ENCODE peak calls at places on chromosome 14, in four cellular contexts. H, J, M and P are unnamed samples.

GRCh38 chr14:91390165-91390778 is 27.3 kb downstream of the CCDC88C start:
- DNase-seq in H (no peak), J (no peak), M (no peak), P (no peak)

GRCh38 chr14:50260511-50260910 is 29.1 kb upstream of the SOS2 start:
- DNase-seq in H (no peak), J (peak), M (peak), P (peak)

GRCh38 chr14:35189422-35189821 is 67.1 kb downstream of the PRORP start:
- DNase-seq in H (no peak), J (no peak), M (no peak), P (no peak)

GRCh38 chr14:34596891-34597290 is 33.1 kb downstream of the SNX6 start:
- DNase-seq in H (no peak), J (no peak), M (no peak), P (no peak)

GRCh38 chr14:51240804-51241380 is 845 bp downstream of the TMX1 start:
- DNase-seq in H (no peak), J (no peak), M (no peak), P (no peak)

GRCh38 chr14:37869633-37870032 is 274.2 kb downstream of the TTC6 start:
- DNase-seq in H (no peak), J (no peak), M (no peak), P (no peak)

GRCh38 chr14:78836777-78837176 is 666.6 kb downstream of the NRXN3 start:
- DNase-seq in H (no peak), J (peak), M (peak), P (peak)

GRCh38 chr14:29681308-29681707 is 246.3 kb downstream of the PRKD1 start:
- DNase-seq in H (no peak), J (no peak), M (no peak), P (no peak)

GRCh38 chr14:85798852-85799251 is 268.9 kb downstream of the FLRT2 start:
- DNase-seq in H (no peak), J (no peak), M (no peak), P (no peak)

GRCh38 chr14:24234095-24235020 is 1.6 kb downstream of the GMPR2 start:
- DNase-seq in H (no peak), J (no peak), M (no peak), P (no peak)

GRCh38 chr14:32635103-32635719 is 303.5 kb upstream of the NPAS3 start:
- DNase-seq in H (no peak), J (peak), M (no peak), P (peak)

GRCh38 chr14:25116607-25117006 is 66.7 kb upstream of the STXBP6 start:
- DNase-seq in H (no peak), J (peak), M (no peak), P (no peak)

GRCh38 chr14:24179961-24180726 is 8.3 kb downstream of the REC8 start:
- DNase-seq in H (peak), J (peak), M (no peak), P (no peak)

GRCh38 chr14:25887251-25887908 is 710.5 kb downstream of the NOVA1 start:
- DNase-seq in H (no peak), J (no peak), M (no peak), P (no peak)

GRCh38 chr14:101351769-101352168 is 209.5 kb upstream of the DIO3 start:
- DNase-seq in H (no peak), J (no peak), M (no peak), P (no peak)

GRCh38 chr14:34113051-34113511 is 162.2 kb upstream of the EGLN3 start:
- DNase-seq in H (no peak), J (peak), M (no peak), P (peak)

GRCh38 chr14:37150414-37150813 is 22.0 kb downstream of the SLC25A21 start:
- DNase-seq in H (no peak), J (peak), M (peak), P (peak)

GRCh38 chr14:54117924-54118323 is 161.3 kb upstream of the BMP4 start:
- DNase-seq in H (no peak), J (no peak), M (no peak), P (no peak)

GRCh38 chr14:50697659-50698290 is 29.7 kb upstream of the SAV1 start:
- DNase-seq in H (no peak), J (peak), M (no peak), P (no peak)

GRCh38 chr14:45199246-45199645 is 53.8 kb downstream of the MIS18BP1 start:
- DNase-seq in H (no peak), J (peak), M (no peak), P (peak)

GRCh38 chr14:63249112-63249511 is 44.9 kb downstream of the RHOJ start:
- DNase-seq in H (no peak), J (peak), M (no peak), P (no peak)

GRCh38 chr14:42407153-42407552 is 800.5 kb downstream of the LRFN5 start:
- DNase-seq in H (no peak), J (no peak), M (peak), P (no peak)

GRCh38 chr14:53354331-53354730 is 201.2 kb upstream of the DDHD1 start:
- DNase-seq in H (no peak), J (no peak), M (no peak), P (no peak)

GRCh38 chr14:41986726-41987125 is 380.1 kb downstream of the LRFN5 start:
- DNase-seq in H (no peak), J (no peak), M (no peak), P (peak)

GRCh38 chr14:65336191-65336591 is 76.3 kb upstream of the FUT8 start:
- DNase-seq in H (no peak), J (peak), M (peak), P (no peak)

GRCh38 chr14:32189806-32190205 is 12.0 kb upstream of the RNU6-7 start:
- DNase-seq in H (no peak), J (no peak), M (no peak), P (no peak)

GRCh38 chr14:73237219-73237785 is at the start of gene PAPLN:
- DNase-seq in H (no peak), J (no peak), M (no peak), P (peak)

DNA sequence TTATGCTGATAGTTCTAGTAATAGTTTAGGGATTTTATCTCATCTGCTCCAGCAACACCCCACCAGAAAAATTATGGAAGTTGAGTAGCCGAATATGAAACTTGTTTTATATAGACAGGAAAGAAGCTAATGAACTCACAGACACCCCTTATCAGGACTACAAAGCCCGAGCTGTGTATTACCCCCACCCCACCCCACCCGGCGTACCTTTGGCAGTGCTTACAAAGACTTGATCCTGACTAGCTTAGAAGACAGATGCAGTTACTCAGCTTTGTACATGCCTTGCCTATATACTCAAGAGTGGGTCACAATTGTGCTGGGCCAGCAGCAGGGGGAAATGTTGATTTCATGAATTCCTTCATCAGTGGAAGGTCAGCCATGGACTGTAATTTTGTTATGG is 22.4 kb downstream of the PROX2 start:
- DNase-seq in H (no peak), J (peak), M (no peak), P (no peak)
- TF ChIP-seq CTCF in H (no peak), J (no peak), M (no peak), P (no peak)

GRCh38 chr14:102498678-102499265 is 10.8 kb downstream of the ANKRD9 start:
- DNase-seq in H (no peak), J (no peak), M (no peak), P (no peak)

GRCh38 chr14:102496955-102497744 is 12.4 kb downstream of the ANKRD9 start:
- DNase-seq in H (peak), J (no peak), M (no peak), P (no peak)

GRCh38 chr14:102499401-102500189 is 10.0 kb downstream of the ANKRD9 start:
- DNase-seq in H (peak), J (no peak), M (no peak), P (no peak)

GRCh38 chr14:102496331-102496691 is 13.3 kb downstream of the ANKRD9 start:
- DNase-seq in H (no peak), J (no peak), M (no peak), P (no peak)

GRCh38 chr14:102498005-102498677 is 11.4 kb downstream of the ANKRD9 start:
- DNase-seq in H (no peak), J (no peak), M (no peak), P (no peak)
- TF ChIP-seq CTCF in H (no peak), J (no peak), M (no peak), P (no peak)

GRCh38 chr14:95231966-95232365 is 74.6 kb upstream of the DICER1 start:
- DNase-seq in H (no peak), J (no peak), M (no peak), P (no peak)

GRCh38 chr14:95227279-95227860 is 70.0 kb upstream of the DICER1 start:
- DNase-seq in H (no peak), J (no peak), M (no peak), P (no peak)

GRCh38 chr14:95226801-95227200 is 69.5 kb upstream of the DICER1 start:
- DNase-seq in H (no peak), J (no peak), M (no peak), P (no peak)

GRCh38 chr14:95228240-95228639 is 70.9 kb upstream of the DICER1 start:
- DNase-seq in H (no peak), J (no peak), M (no peak), P (no peak)

DNA sequence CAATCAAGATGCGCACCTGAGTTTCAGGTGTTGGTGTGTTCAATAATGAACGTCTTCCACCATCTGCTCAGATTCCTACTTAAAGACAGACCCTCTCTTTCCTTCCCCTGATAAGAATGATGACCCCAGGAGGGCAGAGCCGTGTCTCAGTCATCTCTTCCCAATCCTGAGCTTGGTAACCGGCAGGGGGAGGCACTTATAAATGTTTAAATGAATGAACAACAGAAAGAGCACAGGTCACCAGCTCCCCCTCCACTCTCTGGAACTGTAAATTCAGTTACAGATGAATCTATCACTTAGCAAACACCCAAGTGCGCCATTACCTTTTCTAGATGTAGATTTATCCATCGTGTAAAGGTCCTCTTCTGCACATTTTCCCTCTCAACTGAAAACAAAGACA is 72.4 kb upstream of the DICER1 start:
- DNase-seq in H (no peak), J (no peak), M (no peak), P (no peak)
- TF ChIP-seq CTCF in H (no peak), J (no peak), M (no peak), P (no peak)

GRCh38 chr14:74495356-74495755 is 1.8 kb downstream of the ISCA2 start:
- DNase-seq in H (no peak), J (no peak), M (no peak), P (no peak)

GRCh38 chr14:74491952-74492351 is 1.2 kb downstream of the NPC2 start:
- DNase-seq in H (no peak), J (peak), M (peak), P (peak)

GRCh38 chr14:74492413-74493342 is at the start of gene NPC2:
- DNase-seq in H (no peak), J (no peak), M (no peak), P (peak)

GRCh38 chr14:74488788-74489397 is 4.2 kb downstream of the NPC2 start:
- DNase-seq in H (no peak), J (peak), M (peak), P (peak)

DNA sequence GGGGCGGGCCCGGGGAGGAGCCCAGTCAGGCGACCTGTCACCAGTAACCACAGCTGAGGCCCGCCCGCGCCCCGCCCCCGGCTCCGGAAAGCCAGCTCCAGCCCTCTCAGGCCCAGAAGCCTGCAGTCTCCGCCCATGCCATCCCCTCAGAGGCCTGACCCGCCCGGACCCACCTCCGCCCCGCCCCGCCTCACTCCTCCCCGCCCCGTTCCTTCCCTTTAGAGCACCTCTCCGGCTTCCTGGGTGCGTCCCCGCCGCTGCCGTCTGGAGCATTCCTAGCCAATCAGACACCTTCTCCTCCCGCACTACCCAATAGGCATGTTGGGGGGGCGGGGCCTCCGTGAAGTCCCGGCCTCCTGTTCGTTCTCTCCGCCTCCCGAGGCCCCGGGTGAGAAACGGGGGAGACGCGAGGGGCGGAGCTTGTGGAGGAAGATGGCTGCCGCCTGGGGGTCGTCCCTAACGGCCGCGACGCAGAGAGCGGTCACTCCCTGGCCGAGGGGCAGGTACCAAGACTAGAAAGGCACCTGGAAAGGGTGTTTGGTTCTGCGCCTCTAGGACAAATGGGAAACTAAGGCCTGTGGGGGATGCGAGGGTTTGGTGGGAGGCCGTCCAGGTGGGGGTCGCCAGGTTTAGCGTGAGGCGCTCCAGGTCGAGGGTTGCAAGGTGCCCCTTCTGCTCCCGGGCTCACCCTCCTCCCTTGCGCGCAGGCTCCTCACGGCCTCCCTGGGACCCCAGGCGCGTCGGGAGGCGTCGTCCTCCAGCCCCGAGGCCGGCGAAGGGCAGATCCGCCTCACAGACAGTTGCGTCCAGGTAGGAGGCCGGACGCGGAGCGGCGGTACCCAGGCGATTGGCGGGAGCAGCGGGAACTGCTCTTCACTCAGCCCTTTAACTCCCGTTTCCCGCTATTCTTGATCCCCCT is at the start of gene ISCA2:
- DNase-seq in H (peak), J (peak), M (peak), P (peak)
- TF ChIP-seq CTCF in H (no peak), J (peak), M (no peak), P (no peak)

GRCh38 chr14:106840258-106840657 is 1313.9 kb downstream of the TMEM121 start:
- DNase-seq in H (no peak), J (no peak), M (peak), P (no peak)

GRCh38 chr14:106837870-106838269 is 1311.5 kb downstream of the TMEM121 start:
- DNase-seq in H (no peak), J (no peak), M (no peak), P (no peak)

GRCh38 chr14:106842687-106843086 is 1316.3 kb downstream of the TMEM121 start:
- DNase-seq in H (no peak), J (no peak), M (no peak), P (peak)

GRCh38 chr14:106841701-106842100 is 1315.3 kb downstream of the TMEM121 start:
- DNase-seq in H (no peak), J (no peak), M (no peak), P (peak)

GRCh38 chr14:106838991-106839769 is 1312.8 kb downstream of the TMEM121 start:
- DNase-seq in H (no peak), J (no peak), M (no peak), P (no peak)
- TF ChIP-seq CTCF in H (no peak), J (no peak), M (no peak), P (no peak)

GRCh38 chr14:100140452-100141132 is 18.9 kb downstream of the DEGS2 start:
- DNase-seq in H (peak), J (no peak), M (no peak), P (no peak)
- TF ChIP-seq CTCF in H (peak), J (no peak), M (no peak), P (no peak)

GRCh38 chr14:69366761-69367160 is 31.3 kb downstream of the ERH start:
- DNase-seq in H (no peak), J (no peak), M (no peak), P (no peak)

GRCh38 chr14:69366069-69366468 is 32.0 kb downstream of the ERH start:
- DNase-seq in H (no peak), J (no peak), M (no peak), P (no peak)

GRCh38 chr14:69360438-69361108 is 37.5 kb downstream of the ERH start:
- DNase-seq in H (no peak), J (no peak), M (peak), P (no peak)

GRCh38 chr14:69363964-69364363 is 34.1 kb downstream of the ERH start:
- DNase-seq in H (no peak), J (no peak), M (no peak), P (no peak)

DNA sequence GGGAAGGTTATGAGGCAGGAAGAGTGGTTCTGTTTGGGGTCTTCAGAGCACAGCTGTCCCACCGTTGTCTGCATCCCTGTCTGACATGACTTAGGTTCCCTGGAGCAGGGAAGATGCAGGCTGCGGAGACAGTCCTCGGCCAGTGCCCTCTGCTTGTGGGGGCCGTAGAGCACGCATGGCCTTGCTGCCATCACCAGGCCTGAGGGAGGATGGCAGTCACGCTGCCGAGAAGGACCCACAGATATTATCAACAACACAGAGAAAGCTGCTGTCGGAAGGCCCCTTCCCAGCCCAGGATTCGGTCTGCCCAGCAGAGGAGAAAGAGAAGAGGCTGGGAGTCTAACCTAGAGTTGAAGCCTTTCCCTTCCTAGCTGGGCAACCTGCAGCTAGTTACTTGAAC is 35.0 kb downstream of the ERH start:
- DNase-seq in H (no peak), J (peak), M (no peak), P (no peak)
- TF ChIP-seq CTCF in H (peak), J (peak), M (no peak), P (no peak)

GRCh38 chr14:58258156-58258555 is 13.5 kb downstream of the PSMA3 start:
- DNase-seq in H (no peak), J (no peak), M (no peak), P (no peak)
- TF ChIP-seq CTCF in H (no peak), J (no peak), M (no peak), P (no peak)

GRCh38 chr14:22865424-22866215 is 5.9 kb upstream of the LRP10 start:
- DNase-seq in H (no peak), J (no peak), M (no peak), P (no peak)
- TF ChIP-seq CTCF in H (peak), J (peak), M (peak), P (no peak)